ENCODE peak calls at places on chromosomes 13 and 19, in eight cellular contexts. J is H1, X is HCT116, D is SK-N-SH, G is endothelial cell of umbilical vein, U is K562, L is GM12878, K is HepG2. V is an unnamed sample.

GRCh38 chr19:11378319-11379189 is 4.1 kb downstream of the SWSAP1 start:
- DNase-seq in J (no peak), X (no peak), D (peak), G (peak), U (peak), L (no peak), K (peak), V (no peak)

GRCh38 chr13:26425439-26426358 is 131.8 kb upstream of the WASF3 start:
- DNase-seq in J (no peak), X (no peak), D (no peak), G (no peak), U (no peak), L (no peak), K (peak), V (no peak)

GRCh38 chr13:34863360-34864135 is 78.5 kb upstream of the NBEA start:
- DNase-seq in J (no peak), X (peak), D (no peak), G (peak), U (no peak), L (no peak), K (peak), V (no peak)

GRCh38 chr13:20411638-20412342 is 113.9 kb downstream of the CRYL1 start:
- DNase-seq in J (no peak), X (no peak), D (no peak), G (no peak), U (no peak), L (peak), K (no peak), V (no peak)

GRCh38 chr19:13841339-13842293 is 35.3 kb upstream of the NANOS3 start:
- DNase-seq in J (no peak), X (no peak), D (peak), G (no peak), U (peak), L (no peak), K (no peak), V (no peak)

GRCh38 chr19:3125900-3126524 is 9.8 kb upstream of the GNA15 start:
- DNase-seq in J (peak), X (peak), D (peak), G (peak), U (peak), L (no peak), K (peak), V (no peak)

GRCh38 chr13:19910336-19911072 is 47.1 kb upstream of the ZMYM5 start:
- DNase-seq in J (no peak), X (peak), D (no peak), G (no peak), U (no peak), L (no peak), K (no peak), V (no peak)

GRCh38 chr19:53865918-53866696 is 1.6 kb upstream of the MYADM start:
- DNase-seq in J (no peak), X (peak), D (peak), G (peak), U (peak), L (no peak), K (peak), V (no peak)

DNA sequence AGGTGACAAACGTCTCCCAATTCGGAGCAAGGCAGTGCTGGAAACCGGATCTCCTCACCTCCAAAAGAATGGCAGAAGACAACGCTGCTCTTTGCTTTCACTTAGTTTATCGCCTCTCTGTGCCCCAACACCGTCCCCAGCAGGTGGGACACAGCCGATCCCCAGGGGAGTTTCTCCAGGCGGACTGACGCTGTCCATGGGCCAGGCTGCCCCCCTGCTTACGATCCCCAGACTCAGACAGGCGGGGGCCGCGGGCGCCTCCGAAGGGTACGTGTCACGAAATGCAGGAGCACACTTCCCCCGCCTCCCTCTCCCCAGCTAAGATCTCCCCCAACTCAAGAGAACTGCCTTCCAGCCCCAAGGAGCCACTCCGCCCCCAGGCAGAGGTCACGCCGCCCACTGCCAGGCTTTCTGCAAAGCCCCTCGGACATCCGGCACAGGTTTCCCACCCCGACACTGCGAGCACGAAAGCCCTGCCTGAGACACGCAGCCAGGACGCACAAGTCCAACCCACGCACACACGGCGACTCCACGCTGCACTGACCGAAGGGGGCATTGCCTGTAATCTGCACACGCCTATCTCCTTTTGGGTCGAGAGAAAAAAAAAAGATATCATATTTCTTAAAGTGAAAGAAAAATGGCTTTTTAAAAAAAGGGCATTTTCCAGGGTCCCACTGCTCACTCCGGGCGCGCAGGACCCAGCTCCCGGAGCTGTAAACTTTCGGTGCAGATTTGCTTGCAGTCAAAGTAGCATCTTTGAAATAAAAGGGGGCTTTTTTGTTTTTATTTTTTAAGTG is 1.9 kb downstream of the SPRY2 start:
- DNase-seq in J (no peak), X (no peak), D (peak), G (peak), U (peak), L (no peak), K (peak), V (no peak)
- TF ChIP-seq POLR2AphosphoS5 in J (no peak), X (no peak), D (no peak), G (peak), U (no peak), L (no peak), K (no peak), V (no peak)

GRCh38 chr19:18044825-18045304 is 36.9 kb downstream of the ARRDC2 start:
- DNase-seq in J (no peak), X (no peak), D (no peak), G (no peak), U (peak), L (peak), K (no peak), V (no peak)
- H3K9ac ChIP-seq in J (no peak), X (no peak), D (no peak), G (no peak), U (peak), L (no peak), K (peak), V (no peak)

GRCh38 chr19:36245210-36246005 is 30.5 kb downstream of the ZNF146 start:
- DNase-seq in J (peak), X (no peak), D (peak), G (no peak), U (no peak), L (no peak), K (no peak), V (no peak)
- TF ChIP-seq POLR2AphosphoS5 in J (no peak), X (no peak), D (no peak), G (no peak), U (no peak), L (no peak), K (no peak), V (no peak)

GRCh38 chr13:51808811-51809210 is 4.8 kb upstream of the DHRS12 start:
- DNase-seq in J (no peak), X (no peak), D (no peak), G (no peak), U (no peak), L (no peak), K (no peak), V (no peak)
- H3K9ac ChIP-seq in J (no peak), X (no peak), D (no peak), G (no peak), U (no peak), L (no peak), K (no peak), V (no peak)

GRCh38 chr13:100543872-100544602 is 44.6 kb downstream of the GGACT start:
- DNase-seq in J (no peak), X (no peak), D (no peak), G (peak), U (no peak), L (no peak), K (peak), V (no peak)

GRCh38 chr13:100542546-100543156 is 45.9 kb downstream of the GGACT start:
- DNase-seq in J (no peak), X (no peak), D (no peak), G (peak), U (peak), L (peak), K (peak), V (no peak)

GRCh38 chr13:100540621-100541020 is 48.0 kb downstream of the GGACT start:
- DNase-seq in J (no peak), X (no peak), D (no peak), G (no peak), U (no peak), L (no peak), K (no peak), V (no peak)

GRCh38 chr13:100544866-100545683 is 43.5 kb downstream of the GGACT start:
- DNase-seq in J (no peak), X (no peak), D (no peak), G (peak), U (no peak), L (no peak), K (no peak), V (no peak)

GRCh38 chr13:100541882-100542545 is 46.6 kb downstream of the GGACT start:
- DNase-seq in J (no peak), X (no peak), D (no peak), G (no peak), U (no peak), L (no peak), K (no peak), V (no peak)
- TF ChIP-seq POLR2AphosphoS5 in J (no peak), X (no peak), D (no peak), G (no peak), U (no peak), L (no peak), K (no peak), V (no peak)

DNA sequence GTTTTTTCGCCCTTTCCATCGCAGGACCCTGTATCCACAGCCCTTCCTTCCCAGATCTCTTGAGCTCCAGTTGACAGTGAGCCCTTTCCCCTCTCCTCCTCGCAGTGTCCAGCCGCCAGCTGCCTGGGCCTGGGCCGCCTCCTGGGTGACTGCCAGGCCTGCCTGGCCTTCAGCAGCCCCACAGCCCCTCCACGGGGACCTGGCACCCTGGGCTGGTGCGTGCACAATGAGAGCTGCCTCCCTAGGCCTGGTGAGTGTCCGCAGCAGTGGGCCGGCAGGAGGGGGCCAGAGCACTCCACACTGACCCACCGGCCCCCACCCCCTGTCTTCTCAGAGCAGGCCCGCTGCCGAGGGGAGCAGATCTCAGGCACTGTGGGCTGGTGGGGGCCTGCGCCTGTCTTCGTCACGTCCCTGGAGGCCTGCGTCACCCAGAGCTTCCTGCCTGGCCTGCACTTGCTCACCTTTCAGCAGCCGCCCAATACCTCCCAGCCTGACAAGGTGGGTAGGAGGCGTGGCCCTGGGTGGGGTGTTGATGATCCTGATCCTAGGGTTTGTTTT is 19.0 kb downstream of the MEGF8 start:
- DNase-seq in J (no peak), X (no peak), D (no peak), G (no peak), U (no peak), L (no peak), K (no peak), V (no peak)
- H3K9ac ChIP-seq in J (no peak), X (no peak), D (no peak), G (no peak), U (no peak), L (no peak), K (no peak), V (no peak)

GRCh38 chr13:114261328-114261965 is 20.0 kb upstream of the UPF3A start:
- DNase-seq in J (no peak), X (no peak), D (no peak), G (no peak), U (no peak), L (no peak), K (no peak), V (no peak)

GRCh38 chr13:114260818-114261217 is 20.6 kb upstream of the UPF3A start:
- DNase-seq in J (no peak), X (no peak), D (no peak), G (no peak), U (no peak), L (peak), K (no peak), V (no peak)

GRCh38 chr13:114259374-114259773 is 22.0 kb upstream of the UPF3A start:
- DNase-seq in J (no peak), X (no peak), D (no peak), G (no peak), U (no peak), L (no peak), K (no peak), V (no peak)

GRCh38 chr13:114258589-114258988 is 22.8 kb upstream of the UPF3A start:
- DNase-seq in J (no peak), X (no peak), D (no peak), G (no peak), U (no peak), L (no peak), K (no peak), V (no peak)

DNA sequence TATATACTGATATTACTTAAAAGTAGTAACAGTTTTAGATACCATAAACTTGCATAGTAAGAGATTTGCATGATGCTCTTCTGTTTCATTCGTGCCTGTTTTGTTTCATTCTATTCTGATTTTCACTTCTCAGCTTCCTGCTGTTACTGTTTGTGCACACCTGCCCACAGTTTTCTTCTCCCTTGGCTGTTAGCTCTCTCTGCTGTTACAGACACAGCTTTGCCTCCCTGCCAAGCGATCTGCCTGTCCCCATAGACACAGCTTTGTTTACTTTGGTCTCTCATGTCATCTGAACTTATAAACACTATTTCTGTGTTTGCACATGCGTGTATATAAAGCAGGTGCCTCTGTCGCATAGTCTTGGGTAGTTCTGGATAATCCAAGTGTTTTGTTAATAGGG is 21.4 kb upstream of the UPF3A start:
- DNase-seq in J (no peak), X (no peak), D (no peak), G (no peak), U (no peak), L (peak), K (no peak), V (no peak)
- TF ChIP-seq POLR2AphosphoS5 in J (no peak), X (no peak), D (no peak), G (no peak), U (no peak), L (no peak), K (no peak), V (no peak)

GRCh38 chr13:97295279-97296182 is 73.4 kb downstream of the MBNL2 start:
- DNase-seq in J (no peak), X (no peak), D (no peak), G (peak), U (no peak), L (no peak), K (no peak), V (no peak)

GRCh38 chr13:97301382-97302095 is 79.4 kb downstream of the MBNL2 start:
- DNase-seq in J (no peak), X (no peak), D (no peak), G (peak), U (no peak), L (no peak), K (no peak), V (no peak)

GRCh38 chr13:97300871-97301270 is 78.7 kb downstream of the MBNL2 start:
- DNase-seq in J (no peak), X (no peak), D (peak), G (no peak), U (no peak), L (no peak), K (no peak), V (no peak)

GRCh38 chr13:97298816-97299215 is 76.7 kb downstream of the MBNL2 start:
- DNase-seq in J (no peak), X (no peak), D (no peak), G (no peak), U (no peak), L (no peak), K (no peak), V (no peak)

DNA sequence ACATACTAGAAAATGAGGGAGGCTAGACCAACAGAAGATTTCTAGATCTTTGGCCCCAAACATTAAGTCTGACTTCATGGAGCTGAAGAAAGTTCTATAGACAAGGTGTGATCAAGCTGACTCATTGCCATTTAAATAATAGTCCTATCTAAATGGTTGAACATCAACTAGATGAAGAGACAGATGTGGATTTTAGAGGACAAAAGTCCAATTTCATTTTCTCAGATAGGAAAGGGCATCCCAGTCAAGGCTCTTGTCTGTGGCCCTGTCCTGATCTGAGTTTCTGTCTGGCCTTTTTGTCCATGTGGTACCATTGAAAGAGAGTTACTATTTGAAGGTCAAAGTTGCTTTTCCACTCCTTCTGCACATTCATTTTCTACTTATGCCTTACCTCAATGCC is 74.6 kb downstream of the MBNL2 start:
- DNase-seq in J (no peak), X (no peak), D (no peak), G (no peak), U (no peak), L (no peak), K (peak), V (no peak)
- H3K9ac ChIP-seq in J (no peak), X (no peak), D (peak), G (peak), U (no peak), L (no peak), K (no peak), V (no peak)

DNA sequence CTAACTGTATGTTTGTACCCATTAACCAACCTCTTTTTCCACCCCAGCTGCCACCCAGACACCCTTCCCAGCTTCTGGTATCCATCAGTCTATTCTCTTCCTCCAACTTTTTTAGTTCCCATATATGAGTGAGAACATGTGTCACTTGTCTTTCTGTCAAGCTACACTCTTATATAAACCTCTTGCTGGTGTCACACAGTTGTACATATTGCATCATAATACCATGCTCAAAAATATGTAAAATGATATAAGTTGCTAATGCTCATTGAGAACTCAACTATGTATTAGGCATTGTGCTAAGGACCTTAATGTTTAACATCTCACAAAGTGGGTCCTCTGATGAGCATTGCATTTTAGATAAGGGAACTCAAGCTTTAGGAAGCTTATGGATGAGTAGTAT is 395.4 kb downstream of the GPC6 start:
- DNase-seq in J (no peak), X (no peak), D (no peak), G (no peak), U (no peak), L (no peak), K (no peak), V (no peak)
- TF ChIP-seq POLR2AphosphoS5 in J (no peak), X (no peak), D (no peak), G (no peak), U (no peak), L (no peak), K (no peak), V (no peak)